ENCODE peak calls at places on chromosomes 11 and 22, in eight cellular contexts. One of them, this sample, is unnamed.
A peak's percentile ranks its signal among the peaks of the same experiment; 100 is the strongest.

GRCh38 chr11:46278387-46279173 is 1.1 kb downstream of the CREB3L1 start:
- DNase-seq in sigmoid colon: peak; percentile 74
- DNase-seq in GM12878: no peak
- DNase-seq in upper lobe of left lung: peak; percentile 67
- DNase-seq in GM12891: no peak
- DNase-seq in stomach: peak; percentile 80
- DNase-seq in transverse colon: peak; percentile 79
- DNase-seq in breast epithelium: no peak
- DNase-seq in this sample: peak; percentile 71

GRCh38 chr11:112485280-112485679 is 224.6 kb upstream of the PLET1 start:
- DNase-seq in sigmoid colon: no peak
- DNase-seq in GM12878: no peak
- DNase-seq in upper lobe of left lung: no peak
- DNase-seq in GM12891: no peak
- DNase-seq in stomach: no peak
- DNase-seq in transverse colon: no peak
- DNase-seq in breast epithelium: no peak
- DNase-seq in this sample: no peak

GRCh38 chr11:117831661-117832415 is 7.3 kb upstream of the FXYD2 start:
- DNase-seq in sigmoid colon: peak; percentile 58
- DNase-seq in GM12878: no peak
- DNase-seq in upper lobe of left lung: no peak
- DNase-seq in GM12891: no peak
- DNase-seq in stomach: peak; percentile 18
- DNase-seq in transverse colon: peak; percentile 4
- DNase-seq in breast epithelium: no peak
- DNase-seq in this sample: no peak

GRCh38 chr11:118939948-118940598 is 14.3 kb upstream of the BCL9L start:
- DNase-seq in sigmoid colon: peak; percentile 67
- DNase-seq in GM12878: no peak
- DNase-seq in upper lobe of left lung: no peak
- DNase-seq in GM12891: peak; percentile 48
- DNase-seq in stomach: no peak
- DNase-seq in transverse colon: no peak
- DNase-seq in breast epithelium: no peak
- DNase-seq in this sample: no peak

GRCh38 chr11:44729718-44730117 is 3.0 kb downstream of the TSPAN18 start:
- DNase-seq in sigmoid colon: no peak
- DNase-seq in GM12878: no peak
- DNase-seq in upper lobe of left lung: no peak
- DNase-seq in GM12891: no peak
- DNase-seq in stomach: no peak
- DNase-seq in transverse colon: no peak
- DNase-seq in breast epithelium: no peak
- DNase-seq in this sample: no peak

GRCh38 chr11:71465054-71465453 is 12.1 kb downstream of the NADSYN1 start:
- DNase-seq in sigmoid colon: no peak
- DNase-seq in GM12878: no peak
- DNase-seq in upper lobe of left lung: no peak
- DNase-seq in GM12891: no peak
- DNase-seq in stomach: no peak
- DNase-seq in transverse colon: no peak
- DNase-seq in breast epithelium: no peak
- DNase-seq in this sample: no peak

GRCh38 chr11:69398529-69399492 is 82.7 kb upstream of the LINC01488 start:
- DNase-seq in sigmoid colon: peak; percentile 60
- DNase-seq in GM12878: no peak
- DNase-seq in upper lobe of left lung: no peak
- DNase-seq in GM12891: no peak
- DNase-seq in stomach: no peak
- DNase-seq in transverse colon: no peak
- DNase-seq in breast epithelium: no peak
- DNase-seq in this sample: no peak

GRCh38 chr22:30763815-30764686 is 69.4 kb downstream of the OSBP2 start:
- DNase-seq in sigmoid colon: no peak
- DNase-seq in GM12878: no peak
- DNase-seq in upper lobe of left lung: peak; percentile 37
- DNase-seq in GM12891: peak; percentile 42
- DNase-seq in stomach: peak; percentile 52
- DNase-seq in transverse colon: peak; percentile 45
- DNase-seq in breast epithelium: no peak
- DNase-seq in this sample: peak; percentile 68

GRCh38 chr11:106156290-106156937 is 79.0 kb downstream of the AASDHPPT start:
- DNase-seq in sigmoid colon: peak; percentile 67
- DNase-seq in GM12878: peak; percentile 12
- DNase-seq in upper lobe of left lung: peak; percentile 24
- DNase-seq in GM12891: no peak
- DNase-seq in stomach: peak; percentile 34
- DNase-seq in transverse colon: no peak
- DNase-seq in breast epithelium: no peak
- DNase-seq in this sample: peak; percentile 43

GRCh38 chr11:116786360-116786759 is 1.5 kb downstream of the ZPR1 start:
- DNase-seq in sigmoid colon: no peak
- DNase-seq in GM12878: no peak
- DNase-seq in upper lobe of left lung: no peak
- DNase-seq in GM12891: no peak
- DNase-seq in stomach: no peak
- DNase-seq in transverse colon: no peak
- DNase-seq in breast epithelium: no peak
- DNase-seq in this sample: no peak

GRCh38 chr11:130611791-130612251 is 163.4 kb downstream of the ADAMTS15 start:
- DNase-seq in sigmoid colon: no peak
- DNase-seq in GM12878: no peak
- DNase-seq in upper lobe of left lung: no peak
- DNase-seq in GM12891: no peak
- DNase-seq in stomach: no peak
- DNase-seq in transverse colon: no peak
- DNase-seq in breast epithelium: no peak
- DNase-seq in this sample: no peak

GRCh38 chr11:2300290-2300935 is 1.3 kb downstream of the C11orf21 start:
- DNase-seq in sigmoid colon: no peak
- DNase-seq in GM12878: no peak
- DNase-seq in upper lobe of left lung: peak; percentile 25
- DNase-seq in GM12891: no peak
- DNase-seq in stomach: peak; percentile 25
- DNase-seq in transverse colon: no peak
- DNase-seq in breast epithelium: peak; percentile 50
- DNase-seq in this sample: no peak

GRCh38 chr11:72721689-72722049 is 30.5 kb downstream of the ARAP1 start:
- DNase-seq in sigmoid colon: no peak
- DNase-seq in GM12878: no peak
- DNase-seq in upper lobe of left lung: no peak
- DNase-seq in GM12891: no peak
- DNase-seq in stomach: peak; percentile 40
- DNase-seq in transverse colon: peak; percentile 56
- DNase-seq in breast epithelium: no peak
- DNase-seq in this sample: peak; percentile 68

GRCh38 chr11:5225480-5225871 is 1.4 kb downstream of the HBB start:
- DNase-seq in sigmoid colon: no peak
- DNase-seq in GM12878: no peak
- DNase-seq in upper lobe of left lung: no peak
- DNase-seq in GM12891: no peak
- DNase-seq in stomach: no peak
- DNase-seq in transverse colon: no peak
- DNase-seq in breast epithelium: no peak
- DNase-seq in this sample: no peak
- TF ChIP-seq POLR2A in sigmoid colon: no peak
- TF ChIP-seq POLR2A in GM12878: no peak
- TF ChIP-seq POLR2A in upper lobe of left lung: no peak
- TF ChIP-seq POLR2A in GM12891: no peak
- TF ChIP-seq POLR2A in stomach: no peak
- TF ChIP-seq POLR2A in transverse colon: no peak
- TF ChIP-seq POLR2A in breast epithelium: no peak
- TF ChIP-seq POLR2A in this sample: no peak

GRCh38 chr22:20184501-20185145 is 33.8 kb upstream of the CCDC188 start:
- DNase-seq in sigmoid colon: no peak
- DNase-seq in GM12878: no peak
- DNase-seq in upper lobe of left lung: no peak
- DNase-seq in GM12891: no peak
- DNase-seq in stomach: no peak
- DNase-seq in transverse colon: no peak
- DNase-seq in breast epithelium: no peak
- DNase-seq in this sample: no peak
- TF ChIP-seq POLR2AphosphoS5 in sigmoid colon: no peak
- TF ChIP-seq POLR2AphosphoS5 in GM12878: no peak
- TF ChIP-seq POLR2AphosphoS5 in upper lobe of left lung: no peak
- TF ChIP-seq POLR2AphosphoS5 in GM12891: no peak
- TF ChIP-seq POLR2AphosphoS5 in stomach: no peak
- TF ChIP-seq POLR2AphosphoS5 in transverse colon: no peak
- TF ChIP-seq POLR2AphosphoS5 in breast epithelium: no peak
- TF ChIP-seq POLR2AphosphoS5 in this sample: no peak

GRCh38 chr11:64355078-64355940 is 3.7 kb upstream of the RPS6KA4 start:
- DNase-seq in sigmoid colon: peak; percentile 89
- DNase-seq in GM12878: no peak
- DNase-seq in upper lobe of left lung: peak; percentile 87
- DNase-seq in GM12891: peak; percentile 84
- DNase-seq in stomach: peak; percentile 85
- DNase-seq in transverse colon: peak; percentile 66
- DNase-seq in breast epithelium: peak; percentile 71
- DNase-seq in this sample: peak; percentile 73
- TF ChIP-seq POLR2A in sigmoid colon: no peak
- TF ChIP-seq POLR2A in GM12878: no peak
- TF ChIP-seq POLR2A in upper lobe of left lung: no peak
- TF ChIP-seq POLR2A in GM12891: no peak
- TF ChIP-seq POLR2A in stomach: no peak
- TF ChIP-seq POLR2A in transverse colon: peak; percentile 51
- TF ChIP-seq POLR2A in breast epithelium: no peak
- TF ChIP-seq POLR2A in this sample: no peak

DNA sequence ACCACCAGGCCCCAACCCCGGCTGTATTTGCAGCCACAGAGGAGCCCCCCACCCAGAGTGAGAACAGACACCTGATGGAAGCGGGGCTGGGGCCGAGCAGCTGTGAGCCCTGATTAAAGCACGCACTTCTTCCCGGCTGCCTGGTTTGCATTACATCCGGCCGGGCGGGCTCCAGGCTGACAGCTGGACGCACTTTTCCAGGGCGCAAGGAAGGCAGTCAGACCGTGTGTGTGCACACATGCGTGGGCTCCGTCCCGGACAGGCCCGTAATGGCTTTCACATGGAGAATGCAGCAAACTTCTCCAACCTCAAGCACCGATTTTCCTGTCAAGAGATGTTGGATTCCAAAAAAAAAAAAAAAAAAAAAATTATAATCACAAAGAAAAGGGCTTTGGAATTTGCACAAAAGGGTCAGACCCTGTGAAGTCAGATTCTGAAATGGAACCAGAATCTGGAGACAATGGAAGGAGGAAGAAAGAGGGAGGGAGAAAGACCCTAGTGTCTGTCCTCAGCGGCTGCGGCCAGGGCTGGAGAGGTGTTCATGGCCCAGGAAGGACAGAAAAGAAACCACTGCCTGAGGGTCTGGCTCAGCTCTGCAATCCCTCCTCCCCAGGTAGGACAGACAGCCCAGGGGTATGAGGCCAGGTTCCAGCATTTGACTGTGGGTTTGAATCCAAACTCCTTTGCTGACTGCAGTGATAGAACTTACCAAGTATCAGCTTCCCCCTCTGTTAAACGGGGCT is 365.5 kb downstream of the MN1 start:
- DNase-seq in sigmoid colon: peak; percentile 88
- DNase-seq in GM12878: no peak
- DNase-seq in upper lobe of left lung: no peak
- DNase-seq in GM12891: no peak
- DNase-seq in stomach: no peak
- DNase-seq in transverse colon: peak; percentile 25
- DNase-seq in breast epithelium: no peak
- DNase-seq in this sample: no peak
- TF ChIP-seq POLR2AphosphoS5 in sigmoid colon: peak; percentile 35
- TF ChIP-seq POLR2AphosphoS5 in GM12878: no peak
- TF ChIP-seq POLR2AphosphoS5 in upper lobe of left lung: no peak
- TF ChIP-seq POLR2AphosphoS5 in GM12891: no peak
- TF ChIP-seq POLR2AphosphoS5 in stomach: no peak
- TF ChIP-seq POLR2AphosphoS5 in transverse colon: no peak
- TF ChIP-seq POLR2AphosphoS5 in breast epithelium: no peak
- TF ChIP-seq POLR2AphosphoS5 in this sample: no peak

GRCh38 chr11:797300-798092 is 585 bp downstream of the SLC25A22 start:
- DNase-seq in sigmoid colon: peak; percentile 89
- DNase-seq in GM12878: no peak
- DNase-seq in upper lobe of left lung: peak; percentile 79
- DNase-seq in GM12891: peak; percentile 87
- DNase-seq in stomach: peak; percentile 60
- DNase-seq in transverse colon: peak; percentile 80
- DNase-seq in breast epithelium: no peak
- DNase-seq in this sample: peak; percentile 63
- TF ChIP-seq POLR2A in sigmoid colon: no peak
- TF ChIP-seq POLR2A in GM12878: peak; percentile 71
- TF ChIP-seq POLR2A in upper lobe of left lung: no peak
- TF ChIP-seq POLR2A in GM12891: no peak
- TF ChIP-seq POLR2A in stomach: no peak
- TF ChIP-seq POLR2A in transverse colon: no peak
- TF ChIP-seq POLR2A in breast epithelium: no peak
- TF ChIP-seq POLR2A in this sample: no peak

GRCh38 chr22:17672417-17672991 is 33.9 kb downstream of the BCL2L13 start:
- DNase-seq in sigmoid colon: no peak
- DNase-seq in GM12878: no peak
- DNase-seq in upper lobe of left lung: no peak
- DNase-seq in GM12891: no peak
- DNase-seq in stomach: no peak
- DNase-seq in transverse colon: no peak
- DNase-seq in breast epithelium: no peak
- DNase-seq in this sample: no peak
- TF ChIP-seq POLR2AphosphoS5 in sigmoid colon: no peak
- TF ChIP-seq POLR2AphosphoS5 in GM12878: no peak
- TF ChIP-seq POLR2AphosphoS5 in upper lobe of left lung: no peak
- TF ChIP-seq POLR2AphosphoS5 in GM12891: no peak
- TF ChIP-seq POLR2AphosphoS5 in stomach: no peak
- TF ChIP-seq POLR2AphosphoS5 in transverse colon: no peak
- TF ChIP-seq POLR2AphosphoS5 in breast epithelium: no peak
- TF ChIP-seq POLR2AphosphoS5 in this sample: no peak

DNA sequence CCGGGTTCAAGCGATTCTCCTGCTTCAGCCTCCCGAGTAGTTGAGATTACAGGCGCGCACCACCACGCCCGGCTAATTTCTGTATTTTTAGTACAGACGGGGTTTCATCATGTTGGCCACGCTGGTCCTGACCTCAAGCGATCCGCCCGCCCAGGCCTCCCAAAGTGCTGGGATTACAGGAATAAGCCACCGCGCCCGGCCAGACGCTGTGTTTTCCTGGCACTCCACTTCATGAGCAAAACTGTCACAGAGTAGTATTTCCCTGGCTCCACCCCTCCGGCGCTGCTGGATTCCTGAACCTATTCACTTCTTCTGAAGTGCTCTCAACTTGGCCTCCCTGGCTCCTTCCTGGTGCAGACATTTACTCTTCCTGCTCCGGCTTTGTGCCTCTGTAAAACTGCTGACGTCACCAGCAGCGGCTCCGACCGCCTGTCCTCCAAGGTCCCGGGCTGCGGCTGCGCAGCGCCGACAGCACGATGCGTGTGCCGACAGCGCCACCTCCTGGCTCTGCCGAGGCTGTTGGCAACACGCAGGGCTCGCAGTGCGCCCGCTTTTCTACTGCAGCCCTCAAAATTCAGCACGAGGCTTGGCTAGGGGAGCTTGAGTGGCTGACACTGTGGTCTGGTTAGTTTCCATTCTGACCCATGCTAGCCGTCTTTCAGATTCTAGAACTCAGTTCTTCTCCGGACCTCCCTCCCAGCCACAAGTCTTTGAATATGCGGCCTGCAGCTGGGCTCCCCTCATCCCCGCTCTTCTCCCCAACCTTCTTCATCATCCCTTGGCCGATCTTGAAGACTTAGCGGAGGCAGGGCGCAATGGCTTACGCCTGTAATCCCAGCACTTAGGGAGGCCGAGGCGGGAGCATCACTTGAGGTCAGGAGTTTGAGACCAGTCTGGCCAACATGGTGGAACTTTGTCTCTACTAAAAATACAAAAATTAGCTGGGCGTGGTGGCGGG is 36.6 kb downstream of the APOL3 start:
- DNase-seq in sigmoid colon: peak; percentile 98
- DNase-seq in GM12878: peak; percentile 52
- DNase-seq in upper lobe of left lung: peak; percentile 98
- DNase-seq in GM12891: peak; percentile 89
- DNase-seq in stomach: peak; percentile 96
- DNase-seq in transverse colon: peak; percentile 96
- DNase-seq in breast epithelium: peak; percentile 89
- DNase-seq in this sample: peak; percentile 95
- TF ChIP-seq POLR2A in sigmoid colon: no peak
- TF ChIP-seq POLR2A in GM12878: peak; percentile 30
- TF ChIP-seq POLR2A in upper lobe of left lung: peak; percentile 34
- TF ChIP-seq POLR2A in GM12891: no peak
- TF ChIP-seq POLR2A in stomach: no peak
- TF ChIP-seq POLR2A in transverse colon: peak; percentile 49
- TF ChIP-seq POLR2A in breast epithelium: no peak
- TF ChIP-seq POLR2A in this sample: peak; percentile 56

This sample was measured in prostate gland.